ENCODE peak calls at places on chromosome 12, in five cellular contexts. F, R, V, L and N are unnamed samples.
A peak's percentile ranks its signal among the peaks of the same experiment; 100 is the strongest.

GRCh38 chr12:42918387-42918786 is 328.8 kb upstream of the PRICKLE1 start:
- DNase-seq in R (no peak), V (no peak), F (no peak), L (no peak), N (no peak)

GRCh38 chr12:94271351-94271750 is 123.0 kb downstream of the PLXNC1 start:
- DNase-seq in L (no peak), R (peak; percentile 40), F (peak; percentile 24), V (no peak), N (no peak)

GRCh38 chr12:78403681-78404080 is 460.9 kb upstream of the SYT1 start:
- DNase-seq in R (no peak), F (peak; percentile 45), V (peak; percentile 40), L (peak; percentile 46), N (no peak)

GRCh38 chr12:76010732-76011458 is 20.7 kb downstream of the PHLDA1 start:
- DNase-seq in L (peak; percentile 35), V (peak; percentile 35), R (no peak), F (no peak), N (no peak)

GRCh38 chr12:50739611-50740010 is 24.3 kb upstream of the ATF1 start:
- DNase-seq in L (no peak), R (no peak), F (peak; percentile 48), V (peak; percentile 16), N (no peak)

GRCh38 chr12:64171715-64172114 is 50.4 kb downstream of the KICS2 start:
- DNase-seq in V (peak; percentile 67), R (no peak), L (peak; percentile 52), F (peak; percentile 88), N (peak; percentile 80)

GRCh38 chr12:46608431-46609280 is 217.1 kb downstream of the SLC38A4 start:
- DNase-seq in V (peak; percentile 76), F (peak; percentile 30), L (peak; percentile 70), R (no peak), N (no peak)

GRCh38 chr12:58487280-58488141 is 432.8 kb downstream of the LRIG3 start:
- DNase-seq in R (no peak), F (no peak), L (peak; percentile 56), V (peak; percentile 53), N (no peak)

GRCh38 chr12:76830456-76830855 is 48.4 kb downstream of the CSRP2 start:
- DNase-seq in F (no peak), R (no peak), L (peak; percentile 57), V (peak; percentile 62), N (no peak)

GRCh38 chr12:94725375-94726168 is 75.2 kb upstream of the TMCC3 start:
- DNase-seq in V (peak; percentile 26), F (peak; percentile 75), R (no peak), L (peak; percentile 37), N (no peak)

GRCh38 chr12:115213118-115213517 is 529.1 kb upstream of the TBX3 start:
- DNase-seq in R (no peak), V (no peak), F (no peak), L (no peak), N (no peak)

GRCh38 chr12:32197421-32197820 is 90.8 kb downstream of the BICD1 start:
- DNase-seq in L (no peak), V (peak; percentile 41), F (no peak), R (no peak), N (no peak)

GRCh38 chr12:44000309-44000952 is 164.6 kb downstream of the TMEM117 start:
- DNase-seq in F (peak; percentile 80), R (peak; percentile 90), V (peak; percentile 31), L (peak; percentile 49), N (peak; percentile 30)

GRCh38 chr12:132277374-132277801 is 52.0 kb downstream of the GALNT9 start:
- DNase-seq in R (no peak), L (peak; percentile 6), V (no peak), F (no peak), N (no peak)

GRCh38 chr12:132230381-132230780 is 86.1 kb downstream of the NOC4L start:
- DNase-seq in L (no peak), R (no peak), F (no peak), V (no peak), N (no peak)

GRCh38 chr12:122793685-122794106 is 19.3 kb downstream of the CCDC62 start:
- DNase-seq in R (peak; percentile 53), V (peak; percentile 69), L (peak; percentile 85), F (peak; percentile 76), N (peak; percentile 36)

GRCh38 chr12:102833687-102834435 is 83.2 kb downstream of the PAH start:
- DNase-seq in L (peak; percentile 27), F (peak; percentile 17), R (peak; percentile 25), V (no peak), N (no peak)

GRCh38 chr12:105978276-105978675 is 160.5 kb downstream of the NUAK1 start:
- DNase-seq in L (no peak), F (no peak), V (no peak), R (no peak), N (no peak)

GRCh38 chr12:102510031-102510430 is 29.7 kb upstream of the IGF1 start:
- DNase-seq in R (no peak), V (no peak), F (no peak), L (no peak), N (no peak)

GRCh38 chr12:90575995-90576394 is 379.0 kb downstream of the CCER1 start:
- DNase-seq in F (no peak), L (no peak), V (no peak), R (no peak), N (no peak)

GRCh38 chr12:124109760-124110159 is 136.7 kb downstream of the ZNF664 start:
- DNase-seq in V (peak; percentile 5), R (peak; percentile 66), F (peak; percentile 45), L (no peak), N (no peak)

GRCh38 chr12:34302131-34302885 is 280.0 kb downstream of the ALG10 start:
- DNase-seq in R (no peak), V (no peak), L (no peak), F (no peak), N (no peak)

GRCh38 chr12:96034631-96035282 is 630 bp downstream of the LTA4H start:
- DNase-seq in V (peak; percentile 37), F (peak; percentile 41), R (no peak), L (peak; percentile 61), N (no peak)

GRCh38 chr12:76236640-76237039 is 111.6 kb downstream of the BBS10 start:
- DNase-seq in R (no peak), L (no peak), V (peak; percentile 54), F (peak; percentile 97), N (peak; percentile 70)

GRCh38 chr12:95118138-95118787 is 44.8 kb upstream of the NR2C1 start:
- DNase-seq in L (peak; percentile 75), V (peak; percentile 89), F (peak; percentile 88), R (no peak), N (no peak)

GRCh38 chr12:98754095-98754494 is 109.0 kb downstream of the APAF1 start:
- DNase-seq in R (no peak), V (peak; percentile 77), L (peak; percentile 49), F (peak; percentile 94), N (no peak)

GRCh38 chr12:98757455-98757854 is 112.4 kb downstream of the APAF1 start:
- DNase-seq in L (no peak), R (no peak), F (no peak), V (no peak), N (no peak)

GRCh38 chr12:98750511-98750910 is 105.4 kb downstream of the APAF1 start:
- DNase-seq in F (no peak), V (peak; percentile 13), L (no peak), R (no peak), N (no peak)

GRCh38 chr12:98751580-98752115 is 106.6 kb downstream of the APAF1 start:
- DNase-seq in F (no peak), L (no peak), V (no peak), R (no peak), N (no peak)

GRCh38 chr12:98752726-98753125 is 107.6 kb downstream of the APAF1 start:
- DNase-seq in V (peak; percentile 69), R (no peak), L (peak; percentile 70), F (peak; percentile 63), N (no peak)
- H3K9ac ChIP-seq in V (no peak overlapping the region), R (no peak overlapping the region), L (no peak overlapping the region), F (peak overlapping the region; percentile 73), N (no peak overlapping the region)

DNA sequence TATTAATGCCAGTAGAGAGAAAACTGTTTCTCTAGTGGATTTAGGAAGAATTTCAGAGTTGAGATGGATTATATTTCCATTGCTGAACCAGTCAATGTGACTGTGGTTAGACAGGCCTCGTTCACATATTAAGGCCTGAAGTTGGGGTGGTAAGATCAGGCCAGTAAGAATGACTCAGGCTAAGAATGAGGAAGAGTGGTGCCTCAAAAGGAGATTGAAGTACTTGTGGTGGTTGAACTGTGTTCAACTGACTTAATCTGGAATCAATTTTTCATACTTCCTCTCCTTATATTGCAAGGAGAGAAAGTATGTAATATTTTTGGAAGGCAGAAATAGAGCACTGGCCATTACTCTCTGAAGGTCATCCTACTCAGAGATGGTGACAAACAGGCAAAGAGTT is 37.8 kb upstream of the ATF7IP start:
- DNase-seq in L (peak; percentile 58), R (no peak), F (no peak), V (peak; percentile 68), N (no peak)
- H3K9ac ChIP-seq in L (no peak overlapping the region), R (no peak overlapping the region), F (no peak overlapping the region), V (no peak overlapping the region), N (no peak overlapping the region)

DNA sequence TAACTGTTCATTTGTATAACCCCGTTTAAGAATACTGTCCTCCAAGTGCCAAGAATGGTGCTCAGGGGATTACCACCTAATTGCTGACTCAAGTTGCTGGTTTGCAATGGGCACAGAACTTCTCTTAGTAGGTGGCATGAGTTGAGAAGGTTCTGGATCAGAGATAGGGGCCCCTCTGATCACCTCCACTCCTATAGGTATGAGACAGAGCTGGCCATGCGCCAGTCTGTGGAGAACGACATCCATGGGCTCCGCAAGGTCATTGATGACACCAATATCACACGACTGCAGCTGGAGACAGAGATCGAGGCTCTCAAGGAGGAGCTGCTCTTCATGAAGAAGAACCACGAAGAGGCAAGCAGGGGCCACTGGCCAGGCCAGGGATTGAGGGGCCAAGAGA is 1.6 kb downstream of the KRT18 start:
- DNase-seq in R (no peak), F (no peak), L (no peak), V (no peak), N (no peak)
- H3K9ac ChIP-seq in R (no peak overlapping the region), F (peak overlapping the region; percentile 89), L (no peak overlapping the region), V (no peak overlapping the region), N (no peak overlapping the region)

GRCh38 chr12:111687255-111687654 is 1.4 kb downstream of the ACAD10 start:
- DNase-seq in L (peak; percentile 6), F (peak; percentile 43), V (no peak), R (peak; percentile 46), N (no peak)
- H3K9ac ChIP-seq in L (no peak overlapping the region), F (no peak overlapping the region), V (no peak overlapping the region), R (no peak overlapping the region), N (no peak overlapping the region)